ENCODE peak calls at places on chromosomes 12 and 14, in four cellular contexts. J is WTC11; O is cardiac fibroblast; F is CD8-positive, alpha-beta T cell. V is an unnamed sample.

GRCh38 chr12:89351489-89352241 is 636 bp downstream of the DUSP6 start:
- DNase-seq in J (peak), O (no peak), F (no peak), V (peak)

GRCh38 chr12:124294686-124295315 is at the start of gene RFLNA:
- DNase-seq in J (peak), F (no peak), O (no peak), V (peak)

GRCh38 chr12:58576071-58576470 is 344.2 kb downstream of the LRIG3 start:
- DNase-seq in F (no peak), J (no peak), O (no peak), V (no peak)

GRCh38 chr14:68518910-68519686 is 273.8 kb downstream of the ZFP36L1 start:
- DNase-seq in F (no peak), J (no peak), O (peak), V (no peak)

GRCh38 chr14:76918176-76918750 is 92.1 kb downstream of the LRRC74A start:
- DNase-seq in O (peak), J (no peak), F (no peak), V (no peak)

GRCh38 chr14:96084796-96085195 is 45.6 kb downstream of the C14orf132 start:
- DNase-seq in J (no peak), F (no peak), O (no peak), V (no peak)

GRCh38 chr14:95339301-95339865 is 19.7 kb upstream of the CLMN start:
- DNase-seq in J (no peak), F (no peak), O (no peak), V (no peak)

GRCh38 chr12:130838284-130838950 is 633 bp downstream of the STX2 start:
- DNase-seq in F (no peak), J (peak), O (peak), V (no peak)

GRCh38 chr12:102167821-102168605 is 29.6 kb downstream of the PMCH start:
- DNase-seq in J (no peak), F (no peak), O (peak), V (no peak)

GRCh38 chr14:68748691-68749090 is 44.2 kb downstream of the ZFP36L1 start:
- DNase-seq in J (no peak), O (no peak), F (no peak), V (no peak)

GRCh38 chr12:48004039-48004940 is at the start of gene COL2A1:
- DNase-seq in F (no peak), O (peak), J (peak), V (peak)

GRCh38 chr14:44490966-44491365 is 16.1 kb downstream of the FSCB start:
- DNase-seq in J (no peak), F (no peak), O (no peak), V (no peak)

GRCh38 chr12:52946797-52947547 is 1.9 kb upstream of the KRT18 start:
- DNase-seq in O (no peak), F (no peak), J (no peak), V (no peak)

GRCh38 chr12:57716305-57716704 is 22.2 kb downstream of the AGAP2 start:
- DNase-seq in O (no peak), F (no peak), J (no peak), V (no peak)

GRCh38 chr12:31089072-31089471 is 15.4 kb downstream of the DDX11 start:
- DNase-seq in O (no peak), J (no peak), F (no peak), V (no peak)

GRCh38 chr12:56101045-56101444 is 3.3 kb upstream of the PA2G4 start:
- DNase-seq in O (no peak), J (no peak), F (no peak), V (no peak)

GRCh38 chr12:5461966-5462365 is 30.1 kb downstream of the NTF3 start:
- DNase-seq in F (no peak), O (no peak), J (no peak), V (no peak)

GRCh38 chr12:124131671-124132058 is 158.7 kb downstream of the ZNF664 start:
- DNase-seq in O (no peak), F (no peak), J (no peak), V (no peak)

GRCh38 chr12:19972325-19973288 is 395.7 kb upstream of the PDE3A start:
- DNase-seq in O (no peak), F (no peak), J (no peak), V (no peak)

GRCh38 chr14:71103662-71104484 is 196.6 kb downstream of the PCNX1 start:
- DNase-seq in J (no peak), F (no peak), O (peak), V (no peak)

GRCh38 chr12:111034911-111035577 is 114.7 kb upstream of the MYL2 start:
- DNase-seq in F (no peak), J (peak), O (peak), V (peak)

GRCh38 chr12:111031956-111032919 is 111.9 kb upstream of the MYL2 start:
- DNase-seq in F (no peak), O (no peak), J (no peak), V (no peak)

GRCh38 chr12:111035578-111036301 is 115.4 kb upstream of the MYL2 start:
- DNase-seq in J (peak), F (no peak), O (no peak), V (no peak)

GRCh38 chr12:111034148-111034910 is 114.0 kb upstream of the MYL2 start:
- DNase-seq in J (peak), O (no peak), F (no peak), V (peak)

GRCh38 chr12:111033281-111034147 is 113.1 kb upstream of the MYL2 start:
- DNase-seq in O (no peak), F (no peak), J (peak), V (peak)
- TF ChIP-seq CTCF in O (peak), F (peak), J (peak), V (peak)

DNA sequence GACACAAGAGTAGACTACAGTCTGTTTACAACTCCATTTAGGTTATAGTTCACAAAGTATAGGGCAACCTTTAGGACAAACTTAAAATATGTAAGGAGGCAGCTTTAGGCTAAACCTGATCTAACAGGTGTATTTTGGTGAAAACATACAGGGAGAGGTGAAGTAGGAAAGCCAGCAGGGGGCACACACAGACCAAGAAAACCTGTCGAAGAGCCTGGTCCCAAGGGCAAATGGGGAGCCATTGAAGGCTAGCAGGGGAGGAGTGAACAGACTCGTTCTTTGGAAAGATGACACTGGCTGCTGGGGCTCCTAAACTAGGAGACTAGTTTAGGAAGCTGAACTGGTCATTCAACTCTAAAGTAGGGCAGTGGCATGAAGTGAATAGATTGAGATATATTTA is 138.8 kb upstream of the WSCD2 start:
- DNase-seq in O (peak), F (no peak), J (peak), V (peak)
- TF ChIP-seq CTCF in O (no peak), F (peak), J (peak), V (peak)

GRCh38 chr12:120628919-120629318 is 11.5 kb upstream of the CABP1 start:
- DNase-seq in J (peak), F (no peak), O (no peak), V (no peak)

GRCh38 chr12:120631097-120631496 is 9.3 kb upstream of the CABP1 start:
- DNase-seq in F (no peak), J (no peak), O (no peak), V (no peak)

GRCh38 chr12:120620624-120621023 is 19.8 kb upstream of the CABP1 start:
- DNase-seq in J (no peak), F (no peak), O (no peak), V (no peak)

GRCh38 chr12:120630139-120630895 is 10.1 kb upstream of the CABP1 start:
- DNase-seq in O (no peak), F (no peak), J (no peak), V (no peak)

GRCh38 chr12:120625557-120626419 is 14.6 kb upstream of the CABP1 start:
- DNase-seq in J (peak), O (peak), F (no peak), V (no peak)
- TF ChIP-seq CTCF in J (no peak), O (no peak), F (no peak), V (no peak)

GRCh38 chr14:81164167-81164774 is 56.5 kb downstream of the GTF2A1 start:
- DNase-seq in O (peak), F (no peak), J (peak), V (no peak)
- TF ChIP-seq CTCF in O (peak), F (peak), J (peak), V (peak)

GRCh38 chr12:132163041-132163910 is 19.0 kb downstream of the NOC4L start:
- DNase-seq in J (no peak), O (no peak), F (no peak), V (no peak)

GRCh38 chr12:132165584-132165983 is 21.3 kb downstream of the NOC4L start:
- DNase-seq in O (no peak), J (no peak), F (no peak), V (no peak)

GRCh38 chr12:132162508-132163031 is 18.3 kb downstream of the NOC4L start:
- DNase-seq in F (no peak), O (peak), J (no peak), V (no peak)

GRCh38 chr12:132164426-132164825 is 20.2 kb downstream of the NOC4L start:
- DNase-seq in F (no peak), O (no peak), J (no peak), V (no peak)

GRCh38 chr12:132163911-132164288 is 19.6 kb downstream of the NOC4L start:
- DNase-seq in F (no peak), J (no peak), O (no peak), V (no peak)
- TF ChIP-seq CTCF in F (no peak), J (peak), O (peak), V (peak)